ENCODE peak calls at places on chromosome 1, in four cellular contexts. B, A, D and T are unnamed samples.

GRCh38 chr1:168265596-168265995 is 15.1 kb upstream of the TBX19 start:
- DNase-seq in B (no peak), A (no peak), D (no peak), T (no peak)

GRCh38 chr1:234934611-234935033 is 194.0 kb downstream of the TOMM20 start:
- DNase-seq in B (no peak), A (no peak), D (no peak), T (no peak)

GRCh38 chr1:156638596-156638995 is 3.3 kb upstream of the BCAN start:
- DNase-seq in B (no peak), A (no peak), D (peak), T (no peak)

GRCh38 chr1:9152535-9152934 is 23.6 kb upstream of the GPR157 start:
- DNase-seq in B (no peak), A (no peak), D (no peak), T (no peak)

GRCh38 chr1:12453400-12454343 is 164.3 kb downstream of the DHRS3 start:
- DNase-seq in B (no peak), A (no peak), D (no peak), T (no peak)

GRCh38 chr1:22736496-22737088 is 26.0 kb downstream of the EPHB2 start:
- DNase-seq in B (no peak), A (no peak), D (no peak), T (no peak)

GRCh38 chr1:116515702-116516101 is 55.1 kb downstream of the CD58 start:
- DNase-seq in B (peak), A (no peak), D (no peak), T (no peak)

GRCh38 chr1:6281511-6282402 is 20.9 kb upstream of the GPR153 start:
- DNase-seq in B (no peak), A (no peak), D (no peak), T (no peak)

GRCh38 chr1:58201492-58202106 is 344.9 kb downstream of the OMA1 start:
- DNase-seq in B (no peak), A (peak), D (no peak), T (no peak)

GRCh38 chr1:66436378-66437135 is 97.4 kb upstream of the SGIP1 start:
- DNase-seq in B (peak), A (peak), D (no peak), T (peak)

GRCh38 chr1:68347415-68347814 is 102.3 kb downstream of the RPE65 start:
- DNase-seq in B (no peak), A (no peak), D (no peak), T (peak)

GRCh38 chr1:78491311-78492071 is 717 bp downstream of the PTGFR start:
- DNase-seq in B (no peak), A (no peak), D (no peak), T (no peak)

GRCh38 chr1:119373465-119373864 is 4.9 kb downstream of the HAO2 start:
- DNase-seq in B (no peak), A (no peak), D (no peak), T (no peak)

GRCh38 chr1:67611841-67612240 is 73.2 kb upstream of the GADD45A start:
- DNase-seq in B (no peak), A (no peak), D (no peak), T (no peak)

GRCh38 chr1:201269900-201270410 is 13.4 kb upstream of the PKP1 start:
- DNase-seq in B (no peak), A (no peak), D (no peak), T (no peak)

GRCh38 chr1:198364471-198364870 is 176.0 kb downstream of the ATP6V1G3 start:
- DNase-seq in B (no peak), A (no peak), D (no peak), T (no peak)

GRCh38 chr1:182603646-182604127 is 502 bp downstream of the RGS16 start:
- DNase-seq in B (no peak), A (no peak), D (no peak), T (no peak)

GRCh38 chr1:161196521-161197451 is 2.1 kb downstream of the ADAMTS4 start:
- DNase-seq in B (no peak), A (no peak), D (peak), T (no peak)

GRCh38 chr1:228018125-228018398 is 11.3 kb downstream of the WNT3A start:
- DNase-seq in B (no peak), A (no peak), D (no peak), T (no peak)

GRCh38 chr1:225462429-225462713 is 34.5 kb upstream of the LBR start:
- DNase-seq in B (no peak), A (no peak), D (no peak), T (no peak)

GRCh38 chr1:90850925-90851710 is 134.0 kb upstream of the BARHL2 start:
- DNase-seq in B (peak), A (no peak), D (peak), T (peak)

GRCh38 chr1:199122532-199123311 is 483.9 kb downstream of the PTPRC start:
- DNase-seq in B (no peak), A (no peak), D (no peak), T (no peak)

GRCh38 chr1:25810341-25811299 is 9.1 kb upstream of the MTFR1L start:
- DNase-seq in B (no peak), A (peak), D (peak), T (peak)

GRCh38 chr1:173503391-173503790 is 26.3 kb downstream of the PRDX6 start:
- DNase-seq in B (no peak), A (no peak), D (no peak), T (no peak)

GRCh38 chr1:59549903-59550302 is 253.0 kb downstream of the FGGY start:
- DNase-seq in B (no peak), A (no peak), D (no peak), T (no peak)

GRCh38 chr1:212257157-212257556 is 28.1 kb upstream of the PPP2R5A start:
- DNase-seq in B (no peak), A (no peak), D (no peak), T (no peak)

GRCh38 chr1:182460550-182460951 is 10.6 kb downstream of the RGSL1 start:
- DNase-seq in B (no peak), A (no peak), D (no peak), T (no peak)

GRCh38 chr1:40976952-40977690 is 2.4 kb upstream of the CTPS1 start:
- DNase-seq in B (peak), A (no peak), D (no peak), T (no peak)

GRCh38 chr1:20727746-20728316 is 4.7 kb downstream of the SH2D5 start:
- DNase-seq in B (no peak), A (no peak), D (no peak), T (peak)

GRCh38 chr1:210536263-210536961 is 207.7 kb downstream of the HHAT start:
- DNase-seq in B (no peak), A (no peak), D (no peak), T (no peak)

GRCh38 chr1:102174259-102174863 is 177.6 kb upstream of the OLFM3 start:
- DNase-seq in B (peak), A (no peak), D (no peak), T (no peak)

GRCh38 chr1:1986451-1987141 is 17.0 kb downstream of the CFAP74 start:
- DNase-seq in B (no peak), A (no peak), D (no peak), T (no peak)

GRCh38 chr1:228174482-228175315 is 9.1 kb downstream of the IBA57 start:
- DNase-seq in B (no peak), A (no peak), D (no peak), T (no peak)

GRCh38 chr1:156726549-156727226 is 1.6 kb upstream of the METTL25B start:
- DNase-seq in B (peak), A (no peak), D (peak), T (peak)

GRCh38 chr1:231625975-231626534 is 535 bp upstream of the DISC1 start:
- DNase-seq in B (no peak), A (no peak), D (peak), T (no peak)

GRCh38 chr1:11784993-11785769 is 20.6 kb downstream of the MTHFR start:
- DNase-seq in B (no peak), A (no peak), D (peak), T (peak)

GRCh38 chr1:63112155-63112914 is 210.0 kb upstream of the FOXD3 start:
- DNase-seq in B (peak), A (no peak), D (no peak), T (no peak)

GRCh38 chr1:51901151-51901550 is 22.6 kb upstream of the NRDC start:
- DNase-seq in B (no peak), A (no peak), D (no peak), T (no peak)

GRCh38 chr1:227728059-227728891 is 6.8 kb downstream of the JMJD4 start:
- DNase-seq in B (peak), A (peak), D (peak), T (peak)